ENCODE peak calls at places on chromosomes 12 and 14, in ten cellular contexts. M, F, R, J, Q, Y, T, Z, O and P are unnamed samples.

GRCh38 chr12:39692258-39692853 is 72.8 kb upstream of the ABCD2 start:
- DNase-seq in M (no peak), F (peak; percentile 33), R (peak; percentile 31), J (peak; percentile 4), Q (no peak), Y (peak; percentile 5), T (no peak), Z (no peak), O (no peak), P (no peak)

GRCh38 chr12:91434081-91434480 is 251.5 kb upstream of the DCN start:
- DNase-seq in M (no peak), F (no peak), R (no peak), J (no peak), Q (no peak), Y (no peak), T (no peak), Z (no peak), O (no peak), P (no peak)

GRCh38 chr12:66587912-66588311 is 91.0 kb downstream of the GRIP1 start:
- DNase-seq in M (no peak), F (no peak), R (peak; percentile 19), J (peak; percentile 41), Q (no peak), Y (no peak), T (no peak), Z (no peak), O (no peak), P (no peak)

GRCh38 chr14:22689186-22689585 is 45.0 kb upstream of the OR6J1 start:
- DNase-seq in M (peak; percentile 74), F (peak; percentile 98), R (peak; percentile 92), J (peak; percentile 99), Q (no peak), Y (peak; percentile 96), T (peak; percentile 62), Z (no peak), O (no peak), P (peak; percentile 88)

GRCh38 chr12:52499836-52500560 is 6.9 kb upstream of the KRT6A start:
- DNase-seq in M (no peak), F (peak; percentile 78), R (peak; percentile 77), J (peak; percentile 69), Q (no peak), Y (no peak), T (no peak), Z (no peak), O (no peak), P (no peak)

GRCh38 chr14:89870335-89870734 is 84.2 kb downstream of the EFCAB11 start:
- DNase-seq in M (no peak), F (peak; percentile 74), R (peak; percentile 87), J (peak; percentile 31), Q (no peak), Y (no peak), T (no peak), Z (no peak), O (no peak), P (no peak)

GRCh38 chr12:49953961-49954835 is 3.7 kb downstream of the AQP2 start:
- DNase-seq in M (no peak), F (no peak), R (no peak), J (no peak), Q (no peak), Y (no peak), T (no peak), Z (no peak), O (no peak), P (no peak)

GRCh38 chr12:6858796-6859195 is 6.8 kb downstream of the USP5 start:
- DNase-seq in M (no peak), F (no peak), R (no peak), J (no peak), Q (no peak), Y (no peak), T (no peak), Z (no peak), O (no peak), P (no peak)

GRCh38 chr12:31306871-31307270 is 19.1 kb downstream of the SINHCAF start:
- DNase-seq in M (no peak), F (no peak), R (no peak), J (no peak), Q (no peak), Y (no peak), T (no peak), Z (no peak), O (no peak), P (no peak)

GRCh38 chr14:64875350-64875749 is 4.4 kb downstream of the SPTB start:
- DNase-seq in M (no peak), F (no peak), R (no peak), J (no peak), Q (no peak), Y (no peak), T (no peak), Z (no peak), O (no peak), P (no peak)

GRCh38 chr12:102350070-102350469 is 130.3 kb downstream of the IGF1 start:
- DNase-seq in M (no peak), F (no peak), R (no peak), J (no peak), Q (no peak), Y (no peak), T (no peak), Z (no peak), O (no peak), P (no peak)

GRCh38 chr12:131177599-131177998 is 223.9 kb downstream of the ADGRD1 start:
- DNase-seq in M (no peak), F (no peak), R (no peak), J (no peak), Q (no peak), Y (no peak), T (no peak), Z (no peak), O (no peak), P (no peak)
- TF ChIP-seq CTCF in M (no peak), F (no peak), R (no peak), J (no peak), Q (no peak), Y (no peak), T (no peak), Z (no peak), O (no peak), P (no peak)

GRCh38 chr14:72341686-72342085 is 409.5 kb downstream of the RGS6 start:
- DNase-seq in M (no peak), F (no peak), R (no peak), J (no peak), Q (no peak), Y (no peak), T (no peak), Z (no peak), O (no peak), P (no peak)
- TF ChIP-seq CTCF in M (no peak), F (no peak), R (no peak), J (no peak), Q (no peak), Y (no peak), T (no peak), Z (no peak), O (no peak), P (no peak)

DNA sequence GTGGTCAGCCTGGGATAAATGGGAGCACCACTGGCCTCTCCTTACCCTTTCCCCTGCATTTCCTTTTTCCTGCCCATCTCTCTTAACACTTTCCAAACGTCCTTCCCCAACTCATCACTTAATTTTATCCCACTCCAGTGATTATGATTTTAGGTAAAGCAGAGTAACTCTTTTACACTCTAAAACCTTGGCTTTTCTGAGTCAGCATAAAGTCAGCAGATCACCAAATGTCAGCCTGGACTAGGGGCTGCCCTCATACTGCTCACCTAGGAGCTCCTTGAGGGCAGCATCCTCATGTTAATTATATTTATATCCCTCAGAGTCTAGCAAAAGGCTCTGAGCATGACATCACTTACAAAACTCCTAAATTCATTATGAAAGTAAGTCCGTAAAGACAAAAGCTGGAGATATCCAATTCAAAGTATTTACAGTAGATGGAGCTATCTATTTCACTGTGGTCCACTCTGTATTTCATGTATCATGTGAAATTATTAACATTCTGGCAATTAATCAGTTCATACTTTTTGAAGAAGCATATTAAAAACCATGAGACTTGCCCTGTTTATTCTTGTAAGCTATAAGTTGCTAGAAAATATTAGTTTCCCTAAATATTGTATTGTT is 17.0 kb upstream of the DICER1 start:
- DNase-seq in M (no peak), F (peak; percentile 60), R (peak; percentile 49), J (no peak), Q (no peak), Y (peak; percentile 49), T (no peak), Z (no peak), O (no peak), P (no peak)
- TF ChIP-seq CTCF in M (no peak), F (peak; percentile 20), R (peak; percentile 46), J (peak; percentile 10), Q (no peak), Y (no peak), T (no peak), Z (no peak), O (no peak), P (peak; percentile 41)

GRCh38 chr12:107522692-107523477 is 162.7 kb upstream of the PWP1 start:
- DNase-seq in M (no peak), F (peak; percentile 12), R (no peak), J (no peak), Q (peak; percentile 2), Y (no peak), T (no peak), Z (no peak), O (no peak), P (no peak)
- TF ChIP-seq CTCF in M (peak; percentile 28), F (peak; percentile 30), R (peak; percentile 28), J (no peak), Q (peak; percentile 42), Y (no peak), T (no peak), Z (no peak), O (no peak), P (no peak)